ENCODE peak calls at places on chromosomes 7 and 10, in ten cellular contexts. P, X, T, L, H, J, W, Q, O and Y are unnamed samples.

GRCh38 chr7:157929671-157930070 is 592.9 kb downstream of the DNAJB6 start:
- DNase-seq in P (no peak), X (no peak), T (no peak), L (no peak), H (no peak), J (no peak), W (no peak), Q (no peak), O (no peak), Y (no peak)

GRCh38 chr7:159109092-159110035 is 35.3 kb downstream of the VIPR2 start:
- DNase-seq in P (no peak), X (no peak), T (no peak), L (no peak), H (peak), J (no peak), W (peak), Q (no peak), O (peak), Y (no peak)

GRCh38 chr10:76282122-76283030 is 851.0 kb downstream of the LRMDA start:
- DNase-seq in P (no peak), X (peak), T (peak), L (peak), H (no peak), J (peak), W (no peak), Q (no peak), O (no peak), Y (no peak)

GRCh38 chr10:49394933-49395740 is 752 bp downstream of the DRGX start:
- DNase-seq in P (no peak), X (no peak), T (no peak), L (no peak), H (no peak), J (peak), W (no peak), Q (no peak), O (no peak), Y (no peak)

GRCh38 chr10:49106451-49106850 is 8.9 kb downstream of the VSTM4 start:
- DNase-seq in P (no peak), X (peak), T (peak), L (peak), H (no peak), J (no peak), W (peak), Q (peak), O (peak), Y (no peak)

GRCh38 chr10:94343159-94343558 is 19.6 kb downstream of the NOC3L start:
- DNase-seq in P (no peak), X (no peak), T (no peak), L (no peak), H (no peak), J (no peak), W (no peak), Q (no peak), O (no peak), Y (no peak)

GRCh38 chr10:24556746-24557742 is 166.6 kb downstream of the ARHGAP21 start:
- DNase-seq in P (peak), X (peak), T (peak), L (peak), H (peak), J (peak), W (no peak), Q (no peak), O (no peak), Y (peak)

GRCh38 chr10:117374506-117375359 is 507 bp downstream of the PDZD8 start:
- DNase-seq in P (peak), X (peak), T (peak), L (peak), H (peak), J (peak), W (no peak), Q (no peak), O (peak), Y (no peak)

GRCh38 chr10:3803295-3803883 is 18.4 kb upstream of the KLF6 start:
- DNase-seq in P (peak), X (peak), T (no peak), L (no peak), H (no peak), J (no peak), W (no peak), Q (no peak), O (peak), Y (peak)

GRCh38 chr7:2750054-2750453 is 62.1 kb downstream of the AMZ1 start:
- DNase-seq in P (no peak), X (no peak), T (no peak), L (no peak), H (no peak), J (no peak), W (no peak), Q (no peak), O (no peak), Y (no peak)

DNA sequence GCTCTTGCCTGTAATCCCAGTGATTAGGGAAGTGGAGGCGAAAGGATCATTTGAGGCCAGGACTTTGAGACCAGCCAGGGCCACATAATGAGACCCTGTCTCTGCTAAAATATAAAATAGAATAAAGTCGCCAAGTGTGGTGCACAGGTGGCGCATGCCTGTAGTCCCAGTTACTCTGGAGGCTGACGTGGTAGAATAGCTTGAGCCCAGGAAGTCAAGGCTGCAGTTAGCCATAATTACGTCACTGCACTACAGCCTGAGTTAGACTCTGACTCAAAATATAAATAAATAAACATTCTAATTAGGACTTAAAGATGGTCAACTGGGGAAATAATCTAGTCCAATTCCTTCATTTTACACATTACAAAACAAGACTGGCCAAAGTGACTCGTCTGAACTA is 768 bp downstream of the CHCHD2 start:
- DNase-seq in P (peak), X (peak), T (peak), L (peak), H (peak), J (no peak), W (no peak), Q (no peak), O (no peak), Y (no peak)
- H3K4me3 ChIP-seq in P (peak), X (peak), T (peak), L (peak), H (peak), J (peak), W (peak), Q (peak), O (peak), Y (peak)

DNA sequence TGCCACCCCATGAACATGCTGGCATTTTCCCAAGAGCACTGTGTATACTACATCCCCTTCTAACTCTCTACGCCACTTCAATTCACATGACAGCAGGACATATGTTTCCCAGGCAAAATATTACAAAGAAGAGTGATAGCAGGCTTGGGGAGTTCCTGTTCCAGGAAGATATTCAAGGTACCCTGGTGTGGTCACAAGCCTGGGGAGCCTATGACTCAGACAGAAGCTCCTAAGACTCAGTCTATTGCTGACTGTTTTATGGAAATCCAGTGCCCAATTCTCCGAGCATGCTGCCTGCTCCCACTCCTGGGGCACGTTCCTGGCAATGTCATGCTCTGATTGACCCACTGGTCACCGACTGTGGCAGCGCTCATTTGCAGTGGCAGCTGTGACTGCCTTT is 23.5 kb upstream of the ABLIM1 start:
- DNase-seq in P (peak), X (peak), T (no peak), L (no peak), H (no peak), J (no peak), W (no peak), Q (no peak), O (no peak), Y (no peak)
- H3K4me3 ChIP-seq in P (no peak), X (no peak), T (no peak), L (no peak), H (no peak), J (no peak), W (no peak), Q (no peak), O (peak), Y (peak)

DNA sequence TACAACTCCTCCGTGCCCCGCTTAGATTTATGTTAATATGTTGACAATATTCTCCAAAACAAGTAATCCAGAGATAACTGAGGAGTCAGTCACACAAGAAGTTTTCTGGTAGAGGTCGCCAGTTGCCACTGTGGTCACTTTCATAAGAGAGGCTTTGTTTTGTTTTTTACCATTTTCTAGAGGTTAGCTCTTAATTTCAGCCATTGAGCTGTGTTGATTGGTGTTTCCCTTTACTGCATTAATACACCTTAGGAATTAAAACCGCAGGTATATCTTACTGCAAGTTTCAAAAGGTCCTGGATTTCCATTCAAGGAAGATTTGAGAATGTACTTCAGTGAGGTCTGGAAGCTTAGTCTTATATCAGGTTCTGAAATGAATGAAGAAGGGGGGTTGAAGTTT is 3.5 kb downstream of the BMI1 start:
- DNase-seq in P (no peak), X (no peak), T (no peak), L (no peak), H (no peak), J (no peak), W (no peak), Q (no peak), O (no peak), Y (no peak)
- H3K4me3 ChIP-seq in P (no peak), X (peak), T (no peak), L (no peak), H (peak), J (no peak), W (no peak), Q (no peak), O (peak), Y (peak)

GRCh38 chr7:100090527-100091410 is 2.0 kb downstream of the COPS6 start:
- DNase-seq in P (no peak), X (no peak), T (no peak), L (no peak), H (no peak), J (peak), W (no peak), Q (no peak), O (no peak), Y (no peak)

GRCh38 chr7:100087055-100087750 is 1.6 kb upstream of the COPS6 start:
- DNase-seq in P (peak), X (peak), T (peak), L (peak), H (no peak), J (peak), W (no peak), Q (no peak), O (no peak), Y (no peak)

GRCh38 chr7:100089458-100090201 is 861 bp downstream of the COPS6 start:
- DNase-seq in P (no peak), X (peak), T (no peak), L (peak), H (no peak), J (no peak), W (no peak), Q (no peak), O (no peak), Y (no peak)

GRCh38 chr7:100088621-100089457 is at the start of gene COPS6:
- DNase-seq in P (peak), X (peak), T (peak), L (peak), H (peak), J (peak), W (peak), Q (peak), O (peak), Y (peak)

DNA sequence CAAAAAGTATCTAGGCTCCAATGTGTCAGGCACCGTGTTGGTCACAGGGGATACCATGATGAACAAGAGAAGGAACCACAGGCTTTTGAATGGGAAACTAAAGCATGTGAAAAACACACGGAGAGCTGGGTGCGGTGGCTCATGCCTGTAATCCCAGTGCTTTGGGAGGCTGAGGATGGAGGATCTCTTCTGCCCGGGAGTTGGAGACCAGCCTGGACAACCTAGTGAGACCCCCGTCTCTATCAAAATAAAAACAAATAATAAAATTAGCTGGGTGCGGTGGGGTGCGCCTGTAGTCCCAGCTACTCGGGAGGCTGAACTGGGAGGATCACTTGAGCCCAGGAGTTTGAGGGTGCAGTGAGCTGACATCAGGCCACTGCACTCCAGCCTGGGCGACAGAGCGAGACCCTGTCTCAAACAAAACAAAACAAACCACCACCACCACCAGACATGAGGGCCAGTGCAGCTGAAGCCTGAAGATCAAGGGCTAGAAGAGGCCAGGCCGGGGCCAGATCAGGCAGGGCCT is 611 bp upstream of the COPS6 start:
- DNase-seq in P (no peak), X (no peak), T (no peak), L (no peak), H (no peak), J (no peak), W (no peak), Q (no peak), O (no peak), Y (no peak)
- H3K4me3 ChIP-seq in P (peak), X (peak), T (peak), L (peak), H (peak), J (peak), W (peak), Q (peak), O (peak), Y (peak)

DNA sequence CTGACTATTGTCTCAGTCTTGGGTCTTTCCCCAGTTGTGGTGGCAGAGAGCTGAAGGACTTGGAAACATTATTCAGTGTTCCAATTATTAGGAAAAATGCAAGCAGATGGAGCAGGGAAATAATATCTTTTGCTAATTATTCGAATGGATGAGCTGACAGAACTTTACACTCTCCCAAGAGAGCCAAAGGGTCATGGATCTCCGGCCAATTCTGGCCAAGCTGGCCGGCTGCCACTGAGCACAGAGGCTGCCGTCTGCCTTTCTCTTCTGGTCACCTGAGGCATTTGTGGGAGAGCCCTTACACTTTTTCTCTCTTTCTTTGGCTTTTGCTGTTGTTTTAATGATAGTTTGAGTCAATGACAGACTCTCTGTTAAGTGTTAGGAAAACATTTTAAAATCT is 22.2 kb upstream of the CNTNAP2 start:
- DNase-seq in P (no peak), X (no peak), T (no peak), L (no peak), H (no peak), J (no peak), W (no peak), Q (no peak), O (peak), Y (no peak)
- H3K4me3 ChIP-seq in P (no peak), X (no peak), T (no peak), L (no peak), H (no peak), J (no peak), W (no peak), Q (no peak), O (no peak), Y (no peak)

GRCh38 chr10:132407243-132407746 is 10.3 kb downstream of the PWWP2B start:
- DNase-seq in P (no peak), X (no peak), T (no peak), L (no peak), H (peak), J (peak), W (peak), Q (no peak), O (no peak), Y (no peak)
- H3K4me3 ChIP-seq in P (no peak), X (no peak), T (no peak), L (no peak), H (peak), J (no peak), W (no peak), Q (no peak), O (no peak), Y (peak)